ENCODE peak calls at places on chromosomes 16 and 17, in nine cellular contexts. One of them, this sample, is unnamed.

GRCh38 chr17:67421869-67422273 is 44.8 kb downstream of the PITPNC1 start:
- DNase-seq in sigmoid colon: no peak
- DNase-seq in breast epithelium: peak
- DNase-seq in transverse colon: peak
- DNase-seq in GM23338: peak
- DNase-seq in stomach: no peak
- DNase-seq in vagina: no peak
- DNase-seq in K562: no peak
- DNase-seq in HL-60: peak
- DNase-seq in this sample: peak

GRCh38 chr17:12365805-12366204 is 299.9 kb upstream of the MYOCD start:
- DNase-seq in sigmoid colon: peak
- DNase-seq in breast epithelium: no peak
- DNase-seq in transverse colon: peak
- DNase-seq in GM23338: no peak
- DNase-seq in stomach: no peak
- DNase-seq in vagina: no peak
- DNase-seq in K562: no peak
- DNase-seq in HL-60: no peak
- DNase-seq in this sample: no peak

GRCh38 chr16:70159355-70160348 is 13.9 kb upstream of the CLEC18C start:
- DNase-seq in sigmoid colon: no peak
- DNase-seq in breast epithelium: no peak
- DNase-seq in transverse colon: no peak
- DNase-seq in GM23338: no peak
- DNase-seq in stomach: no peak
- DNase-seq in vagina: no peak
- DNase-seq in K562: no peak
- DNase-seq in HL-60: no peak
- DNase-seq in this sample: no peak

GRCh38 chr16:16828913-16829398 is 450.0 kb downstream of the NPIPA7 start:
- DNase-seq in sigmoid colon: no peak
- DNase-seq in breast epithelium: no peak
- DNase-seq in transverse colon: no peak
- DNase-seq in GM23338: peak
- DNase-seq in stomach: no peak
- DNase-seq in vagina: no peak
- DNase-seq in K562: peak
- DNase-seq in HL-60: no peak
- DNase-seq in this sample: no peak

GRCh38 chr16:2388875-2389433 is 40.3 kb upstream of the CCNF start:
- DNase-seq in sigmoid colon: no peak
- DNase-seq in breast epithelium: no peak
- DNase-seq in transverse colon: peak
- DNase-seq in GM23338: no peak
- DNase-seq in stomach: peak
- DNase-seq in vagina: no peak
- DNase-seq in K562: no peak
- DNase-seq in HL-60: no peak
- DNase-seq in this sample: peak

GRCh38 chr17:77756846-77757610 is 201.5 kb upstream of the TNRC6C start:
- DNase-seq in sigmoid colon: peak
- DNase-seq in breast epithelium: no peak
- DNase-seq in transverse colon: no peak
- DNase-seq in GM23338: no peak
- DNase-seq in stomach: no peak
- DNase-seq in vagina: no peak
- DNase-seq in K562: no peak
- DNase-seq in HL-60: no peak
- DNase-seq in this sample: no peak

GRCh38 chr17:15659663-15660062 is 24.4 kb downstream of the TRIM16 start:
- DNase-seq in sigmoid colon: no peak
- DNase-seq in breast epithelium: peak
- DNase-seq in transverse colon: no peak
- DNase-seq in GM23338: peak
- DNase-seq in stomach: peak
- DNase-seq in vagina: no peak
- DNase-seq in K562: no peak
- DNase-seq in HL-60: no peak
- DNase-seq in this sample: no peak

GRCh38 chr17:43019418-43019817 is 2.8 kb downstream of the VAT1 start:
- DNase-seq in sigmoid colon: no peak
- DNase-seq in breast epithelium: no peak
- DNase-seq in transverse colon: peak
- DNase-seq in GM23338: no peak
- DNase-seq in stomach: no peak
- DNase-seq in vagina: no peak
- DNase-seq in K562: peak
- DNase-seq in HL-60: no peak
- DNase-seq in this sample: no peak

GRCh38 chr17:38815576-38816193 is 9.4 kb downstream of the CWC25 start:
- DNase-seq in sigmoid colon: no peak
- DNase-seq in breast epithelium: no peak
- DNase-seq in transverse colon: no peak
- DNase-seq in GM23338: peak
- DNase-seq in stomach: no peak
- DNase-seq in vagina: no peak
- DNase-seq in K562: peak
- DNase-seq in HL-60: no peak
- DNase-seq in this sample: no peak

GRCh38 chr17:30332057-30332542 is 1.8 kb downstream of the TMIGD1 start:
- DNase-seq in sigmoid colon: no peak
- DNase-seq in breast epithelium: no peak
- DNase-seq in transverse colon: peak
- DNase-seq in GM23338: no peak
- DNase-seq in stomach: no peak
- DNase-seq in vagina: no peak
- DNase-seq in K562: no peak
- DNase-seq in HL-60: no peak
- DNase-seq in this sample: no peak

GRCh38 chr17:40503154-40503553 is 1.7 kb upstream of the TNS4 start:
- DNase-seq in sigmoid colon: no peak
- DNase-seq in breast epithelium: no peak
- DNase-seq in transverse colon: no peak
- DNase-seq in GM23338: no peak
- DNase-seq in stomach: no peak
- DNase-seq in vagina: no peak
- DNase-seq in K562: no peak
- DNase-seq in HL-60: no peak
- DNase-seq in this sample: no peak

GRCh38 chr17:74739227-74739831 is 2.3 kb downstream of the RAB37 start:
- DNase-seq in sigmoid colon: no peak
- DNase-seq in breast epithelium: no peak
- DNase-seq in transverse colon: no peak
- DNase-seq in GM23338: no peak
- DNase-seq in stomach: no peak
- DNase-seq in vagina: no peak
- DNase-seq in K562: no peak
- DNase-seq in HL-60: no peak
- DNase-seq in this sample: no peak

GRCh38 chr16:17467923-17468540 is 2.7 kb downstream of the XYLT1 start:
- DNase-seq in sigmoid colon: peak
- DNase-seq in breast epithelium: peak
- DNase-seq in transverse colon: peak
- DNase-seq in GM23338: peak
- DNase-seq in stomach: peak
- DNase-seq in vagina: no peak
- DNase-seq in K562: no peak
- DNase-seq in HL-60: no peak
- DNase-seq in this sample: no peak

GRCh38 chr17:50903604-50904521 is 37.7 kb upstream of the TOB1 start:
- DNase-seq in sigmoid colon: no peak
- DNase-seq in breast epithelium: no peak
- DNase-seq in transverse colon: no peak
- DNase-seq in GM23338: no peak
- DNase-seq in stomach: no peak
- DNase-seq in vagina: no peak
- DNase-seq in K562: no peak
- DNase-seq in HL-60: no peak
- DNase-seq in this sample: no peak

DNA sequence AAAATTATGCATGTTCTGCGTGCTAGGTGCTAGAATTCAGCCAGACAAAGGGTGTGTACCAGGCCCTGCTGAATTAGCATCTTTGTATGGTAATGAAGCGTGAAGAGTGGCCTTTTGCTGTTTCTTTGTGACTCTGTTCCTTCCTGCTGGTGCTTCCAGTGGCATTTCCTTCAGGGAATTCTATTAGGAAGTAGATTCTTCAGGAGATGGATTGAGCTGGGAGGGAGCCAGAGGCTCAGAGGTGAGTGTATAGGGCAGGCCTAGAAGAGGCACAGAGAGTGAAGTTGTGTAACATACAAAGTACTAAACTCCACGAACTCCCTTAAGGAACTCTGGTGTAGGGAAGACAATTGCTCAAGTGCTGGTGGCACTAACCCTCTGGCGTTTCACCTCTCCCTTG is 73.9 kb upstream of the ASIC2 start:
- DNase-seq in sigmoid colon: no peak
- DNase-seq in breast epithelium: no peak
- DNase-seq in transverse colon: no peak
- DNase-seq in GM23338: no peak
- DNase-seq in stomach: no peak
- DNase-seq in vagina: no peak
- DNase-seq in K562: no peak
- DNase-seq in HL-60: no peak
- DNase-seq in this sample: no peak
- TF ChIP-seq POLR2AphosphoS5 in sigmoid colon: no peak
- TF ChIP-seq POLR2AphosphoS5 in breast epithelium: no peak
- TF ChIP-seq POLR2AphosphoS5 in transverse colon: no peak
- TF ChIP-seq POLR2AphosphoS5 in GM23338: no peak
- TF ChIP-seq POLR2AphosphoS5 in stomach: no peak
- TF ChIP-seq POLR2AphosphoS5 in vagina: no peak
- TF ChIP-seq POLR2AphosphoS5 in K562: no peak
- TF ChIP-seq POLR2AphosphoS5 in HL-60: no peak
- TF ChIP-seq POLR2AphosphoS5 in this sample: no peak

DNA sequence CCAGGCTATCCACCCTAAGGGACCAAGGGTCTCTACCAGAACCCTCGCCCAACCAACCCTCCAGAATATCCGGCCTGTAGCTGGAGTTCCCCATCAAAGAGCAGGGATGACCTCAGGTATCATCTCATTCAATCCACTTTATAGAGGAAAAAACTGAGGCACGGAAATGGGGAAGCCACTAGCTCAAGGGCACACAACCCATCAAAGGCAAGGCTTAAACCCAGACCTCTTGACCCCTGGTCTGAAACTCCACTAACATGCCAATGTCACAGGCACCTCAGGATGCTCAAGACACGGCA is 1.6 kb downstream of the TBC1D10B start:
- DNase-seq in sigmoid colon: no peak
- DNase-seq in breast epithelium: no peak
- DNase-seq in transverse colon: no peak
- DNase-seq in GM23338: no peak
- DNase-seq in stomach: no peak
- DNase-seq in vagina: no peak
- DNase-seq in K562: no peak
- DNase-seq in HL-60: no peak
- DNase-seq in this sample: no peak
- H3K27ac ChIP-seq in sigmoid colon: peak
- H3K27ac ChIP-seq in breast epithelium: peak
- H3K27ac ChIP-seq in transverse colon: peak
- H3K27ac ChIP-seq in GM23338: no peak
- H3K27ac ChIP-seq in stomach: peak
- H3K27ac ChIP-seq in vagina: peak
- H3K27ac ChIP-seq in K562: peak
- H3K27ac ChIP-seq in HL-60: peak
- H3K27ac ChIP-seq in this sample: peak

GRCh38 chr16:11976850-11977205 is 294 bp downstream of the SNX29 start:
- DNase-seq in sigmoid colon: no peak
- DNase-seq in breast epithelium: no peak
- DNase-seq in transverse colon: no peak
- DNase-seq in GM23338: peak
- DNase-seq in stomach: no peak
- DNase-seq in vagina: no peak
- DNase-seq in K562: no peak
- DNase-seq in HL-60: no peak
- DNase-seq in this sample: no peak

GRCh38 chr16:11968577-11968976 is 3.6 kb downstream of the TNFRSF17 start:
- DNase-seq in sigmoid colon: no peak
- DNase-seq in breast epithelium: no peak
- DNase-seq in transverse colon: no peak
- DNase-seq in GM23338: no peak
- DNase-seq in stomach: no peak
- DNase-seq in vagina: no peak
- DNase-seq in K562: no peak
- DNase-seq in HL-60: no peak
- DNase-seq in this sample: no peak

GRCh38 chr16:11973065-11973464 is 3.5 kb upstream of the SNX29 start:
- DNase-seq in sigmoid colon: no peak
- DNase-seq in breast epithelium: no peak
- DNase-seq in transverse colon: no peak
- DNase-seq in GM23338: no peak
- DNase-seq in stomach: no peak
- DNase-seq in vagina: no peak
- DNase-seq in K562: no peak
- DNase-seq in HL-60: no peak
- DNase-seq in this sample: no peak

GRCh38 chr16:11967195-11967911 is 2.3 kb downstream of the TNFRSF17 start:
- DNase-seq in sigmoid colon: no peak
- DNase-seq in breast epithelium: no peak
- DNase-seq in transverse colon: no peak
- DNase-seq in GM23338: no peak
- DNase-seq in stomach: no peak
- DNase-seq in vagina: no peak
- DNase-seq in K562: no peak
- DNase-seq in HL-60: no peak
- DNase-seq in this sample: no peak

GRCh38 chr16:11972128-11972527 is 4.4 kb upstream of the SNX29 start:
- DNase-seq in sigmoid colon: no peak
- DNase-seq in breast epithelium: no peak
- DNase-seq in transverse colon: no peak
- DNase-seq in GM23338: peak
- DNase-seq in stomach: no peak
- DNase-seq in vagina: no peak
- DNase-seq in K562: no peak
- DNase-seq in HL-60: no peak
- DNase-seq in this sample: no peak
- TF ChIP-seq CTCF in sigmoid colon: no peak
- TF ChIP-seq CTCF in breast epithelium: peak
- TF ChIP-seq CTCF in transverse colon: peak
- TF ChIP-seq CTCF in GM23338: peak
- TF ChIP-seq CTCF in stomach: peak
- TF ChIP-seq CTCF in vagina: no peak
- TF ChIP-seq CTCF in K562: peak
- TF ChIP-seq CTCF in HL-60: no peak
- TF ChIP-seq CTCF in this sample: no peak

DNA sequence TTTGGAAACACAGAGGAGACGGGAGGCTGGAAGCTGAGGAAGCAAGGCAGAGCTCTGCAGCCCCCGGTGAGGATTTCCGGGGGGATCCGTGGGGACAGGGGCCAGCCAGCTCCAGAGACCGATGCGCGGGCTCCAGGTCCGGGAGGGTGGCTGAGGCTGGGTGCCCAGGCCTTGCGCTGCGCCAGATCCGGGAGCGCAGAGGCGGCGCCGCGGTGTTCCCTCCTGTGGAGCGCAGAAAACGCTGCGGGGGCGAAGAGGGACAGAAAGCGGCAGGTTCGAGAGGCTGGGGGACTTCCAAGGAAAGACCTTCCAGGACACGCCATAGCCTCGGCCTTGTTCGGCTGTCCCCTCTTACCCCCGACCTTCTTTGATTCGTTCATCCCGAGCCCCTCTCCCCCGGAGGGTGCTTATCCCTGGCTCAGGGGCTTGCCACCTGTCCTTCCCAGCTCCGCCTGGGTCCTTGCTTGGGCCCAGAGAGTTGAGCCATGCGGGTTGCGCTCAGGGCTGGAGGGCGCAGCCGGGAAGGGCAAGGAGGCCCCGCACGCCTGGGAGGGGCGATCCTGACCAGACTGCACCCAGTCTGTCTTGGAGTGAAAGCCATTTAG is 697 bp upstream of the SHISA9 start:
- DNase-seq in sigmoid colon: no peak
- DNase-seq in breast epithelium: no peak
- DNase-seq in transverse colon: no peak
- DNase-seq in GM23338: peak
- DNase-seq in stomach: no peak
- DNase-seq in vagina: no peak
- DNase-seq in K562: no peak
- DNase-seq in HL-60: no peak
- DNase-seq in this sample: no peak
- TF ChIP-seq POLR2AphosphoS5 in sigmoid colon: no peak
- TF ChIP-seq POLR2AphosphoS5 in breast epithelium: no peak
- TF ChIP-seq POLR2AphosphoS5 in transverse colon: no peak
- TF ChIP-seq POLR2AphosphoS5 in GM23338: no peak
- TF ChIP-seq POLR2AphosphoS5 in stomach: no peak
- TF ChIP-seq POLR2AphosphoS5 in vagina: no peak
- TF ChIP-seq POLR2AphosphoS5 in K562: no peak
- TF ChIP-seq POLR2AphosphoS5 in HL-60: no peak
- TF ChIP-seq POLR2AphosphoS5 in this sample: no peak

This sample was measured in Panc1.